ENCODE peak calls at places on chromosome 11, in ten cellular contexts. U, J, M, E, G, T, K, C, L and V are unnamed samples. For H3K4me1, the result is how much of the 10 kb centered on the place peaks cover.

GRCh38 chr11:12019337-12019736 is 10.9 kb upstream of the DKK3 start:
- DNase-seq in U (peak), J (peak), M (no peak), E (no peak), G (peak), T (no peak), K (no peak), C (no peak), L (no peak), V (no peak)

GRCh38 chr11:102276302-102277182 is 40.7 kb upstream of the BIRC3 start:
- DNase-seq in U (peak), J (no peak), M (no peak), E (no peak), G (no peak), T (no peak), K (no peak), C (no peak), L (no peak), V (no peak)

GRCh38 chr11:28228196-28228595 is 120.0 kb downstream of the METTL15 start:
- DNase-seq in U (peak), J (no peak), M (no peak), E (no peak), G (no peak), T (no peak), K (no peak), C (no peak), L (no peak), V (no peak)

GRCh38 chr11:76592025-76592914 is 78.3 kb downstream of the LRRC32 start:
- DNase-seq in U (no peak), J (no peak), M (no peak), E (no peak), G (no peak), T (no peak), K (no peak), C (no peak), L (no peak), V (no peak)

GRCh38 chr11:128195057-128195751 is 392.2 kb downstream of the ETS1 start:
- DNase-seq in U (peak), J (no peak), M (no peak), E (no peak), G (no peak), T (no peak), K (no peak), C (no peak), L (peak), V (peak)

GRCh38 chr11:68863553-68864265 is 22.0 kb upstream of the CPT1A start:
- DNase-seq in U (no peak), J (no peak), M (no peak), E (no peak), G (no peak), T (no peak), K (peak), C (no peak), L (no peak), V (no peak)

GRCh38 chr11:79430280-79430679 is 10.6 kb downstream of the TENM4 start:
- DNase-seq in U (no peak), J (no peak), M (no peak), E (no peak), G (no peak), T (no peak), K (no peak), C (peak), L (no peak), V (no peak)

GRCh38 chr11:100774859-100775258 is 87.8 kb downstream of the ARHGAP42 start:
- DNase-seq in U (no peak), J (peak), M (no peak), E (no peak), G (no peak), T (no peak), K (no peak), C (no peak), L (no peak), V (no peak)

GRCh38 chr11:25794804-25795203 is 537.1 kb upstream of the ANO3 start:
- DNase-seq in U (no peak), J (no peak), M (no peak), E (no peak), G (no peak), T (no peak), K (no peak), C (peak), L (no peak), V (no peak)

GRCh38 chr11:2582958-2583604 is 116.7 kb downstream of the KCNQ1OT1 start:
- DNase-seq in U (no peak), J (no peak), M (peak), E (no peak), G (peak), T (no peak), K (peak), C (no peak), L (peak), V (no peak)

GRCh38 chr11:47189100-47189834 is 3.0 kb upstream of the PACSIN3 start:
- DNase-seq in U (peak), J (no peak), M (no peak), E (no peak), G (no peak), T (no peak), K (peak), C (no peak), L (no peak), V (no peak)

DNA sequence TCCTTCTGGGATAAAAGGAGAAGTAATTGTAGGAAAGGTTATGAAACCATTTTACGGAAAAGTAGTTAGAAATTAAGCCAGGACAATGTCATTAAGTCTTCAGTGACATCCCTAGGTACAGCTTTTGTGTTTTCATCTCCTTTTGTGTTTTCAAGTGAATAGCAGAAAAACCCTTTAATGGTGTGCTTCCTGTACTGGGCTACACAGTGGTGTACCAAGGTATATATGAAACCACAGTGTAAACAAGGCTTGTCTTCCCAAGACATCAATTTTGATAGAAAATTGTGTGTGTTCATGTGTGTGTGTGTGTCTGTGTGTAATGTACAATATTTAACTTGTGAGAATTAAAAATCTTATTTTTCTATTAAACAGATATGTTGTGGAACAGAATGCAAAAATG is 8.9 kb downstream of the MRPL17 start:
- DNase-seq in U (no peak), J (no peak), M (no peak), E (no peak), G (no peak), T (no peak), K (no peak), C (no peak), L (no peak), V (no peak)
- H3K27ac ChIP-seq in U (no peak), J (no peak), M (peak), E (no peak), G (no peak), T (no peak), K (no peak), C (no peak), L (no peak), V (no peak)

GRCh38 chr11:94133752-94134151 is 5.1 kb downstream of the PANX1 start:
- DNase-seq in U (no peak), J (no peak), M (no peak), E (no peak), G (no peak), T (no peak), K (no peak), C (no peak), L (no peak), V (no peak)

GRCh38 chr11:94132823-94133408 is 4.3 kb downstream of the PANX1 start:
- DNase-seq in U (no peak), J (no peak), M (no peak), E (no peak), G (no peak), T (no peak), K (no peak), C (no peak), L (no peak), V (no peak)

GRCh38 chr11:94131363-94132115 is 2.9 kb downstream of the PANX1 start:
- DNase-seq in U (peak), J (no peak), M (no peak), E (no peak), G (no peak), T (no peak), K (no peak), C (no peak), L (no peak), V (no peak)

GRCh38 chr11:94130589-94131362 is 2.1 kb downstream of the PANX1 start:
- DNase-seq in U (peak), J (no peak), M (no peak), E (no peak), G (no peak), T (no peak), K (no peak), C (no peak), L (no peak), V (no peak)

DNA sequence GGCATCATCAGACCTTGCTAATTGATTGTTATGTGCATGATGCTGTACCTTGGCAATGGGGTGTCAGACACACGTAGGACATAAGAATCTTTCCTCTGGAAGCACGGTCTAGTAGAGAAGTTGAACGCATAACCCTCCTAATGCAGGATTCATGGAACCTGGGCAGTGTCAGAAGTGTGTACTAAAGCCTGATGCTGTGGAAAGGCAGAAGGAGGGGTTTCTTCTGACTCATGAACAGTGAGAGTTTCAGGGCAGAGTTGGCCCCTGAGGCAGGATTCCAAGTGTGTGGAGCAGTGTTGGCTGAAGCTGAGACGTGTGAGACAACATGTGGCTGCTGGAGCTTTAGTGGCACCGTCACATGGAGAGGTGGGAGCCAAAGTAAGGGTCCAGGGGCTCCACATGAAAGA is 3.5 kb downstream of the PANX1 start:
- DNase-seq in U (peak), J (no peak), M (no peak), E (no peak), G (no peak), T (no peak), K (no peak), C (no peak), L (no peak), V (no peak)
- H3K4me3 ChIP-seq in U (peak), J (no peak), M (no peak), E (no peak), G (no peak), T (no peak), K (no peak), C (peak), L (no peak), V (no peak)

GRCh38 chr11:19601235-19601634 is 111.4 kb upstream of the NAV2 start:
- DNase-seq in U (no peak), J (no peak), M (no peak), E (no peak), G (no peak), T (no peak), K (no peak), C (no peak), L (no peak), V (no peak)

GRCh38 chr11:19597876-19598275 is 114.8 kb upstream of the NAV2 start:
- DNase-seq in U (peak), J (no peak), M (no peak), E (no peak), G (no peak), T (no peak), K (no peak), C (no peak), L (no peak), V (no peak)

GRCh38 chr11:19597194-19597593 is 115.4 kb upstream of the NAV2 start:
- DNase-seq in U (peak), J (no peak), M (no peak), E (no peak), G (no peak), T (no peak), K (no peak), C (no peak), L (no peak), V (no peak)

GRCh38 chr11:19598456-19598855 is 114.2 kb upstream of the NAV2 start:
- DNase-seq in U (no peak), J (no peak), M (no peak), E (no peak), G (no peak), T (no peak), K (no peak), C (no peak), L (no peak), V (no peak)

GRCh38 chr11:19598876-19599275 is 113.8 kb upstream of the NAV2 start:
- DNase-seq in U (no peak), J (no peak), M (no peak), E (no peak), G (no peak), T (no peak), K (no peak), C (no peak), L (no peak), V (no peak)
- H3K4me1 ChIP-seq in U (under half), J (under half), M (under half), E (under half), G (under half), T (under half), K (under half), C (under half), L (under half), V (under half)

DNA sequence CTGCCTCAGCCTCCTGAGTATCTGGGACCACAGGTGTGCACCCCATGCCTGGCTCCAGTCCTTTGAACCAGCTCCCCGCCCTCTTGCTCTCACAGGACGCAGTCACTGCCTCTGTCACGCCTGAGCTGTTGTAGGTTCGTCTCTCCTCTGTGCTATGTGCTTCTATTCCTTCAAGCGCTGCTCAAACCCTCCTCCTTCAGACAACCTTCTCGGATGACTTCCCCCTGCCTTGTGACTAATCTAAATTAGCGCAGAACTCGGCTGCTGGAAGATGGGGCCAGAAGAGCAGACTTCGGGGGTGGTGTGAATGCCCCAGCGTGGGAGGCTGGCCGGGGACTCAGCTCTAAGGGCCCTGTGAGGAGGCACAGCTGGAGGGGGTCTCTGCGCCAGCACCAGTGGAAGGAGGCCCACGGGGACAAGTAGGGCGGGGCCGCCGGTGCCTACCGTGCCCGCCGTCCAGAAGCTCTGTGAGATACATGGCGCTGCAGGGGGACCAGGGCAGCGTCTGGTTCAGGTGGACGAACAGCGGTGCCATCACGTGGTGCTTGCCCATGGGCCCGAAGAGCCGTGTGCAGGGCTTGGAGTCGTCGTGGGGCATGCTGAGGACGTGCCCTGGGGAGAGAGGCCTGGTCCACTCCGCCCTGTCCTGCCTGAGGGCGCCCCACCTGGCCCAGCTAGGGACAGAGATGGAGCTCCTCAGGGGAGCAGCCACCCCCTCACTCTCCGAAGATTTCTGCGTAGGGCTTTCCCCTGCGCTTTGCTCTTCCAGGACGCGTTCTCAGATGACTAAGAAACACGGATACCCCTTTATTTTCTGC is 12.5 kb downstream of the ADAMTS8 start:
- DNase-seq in U (no peak), J (no peak), M (no peak), E (no peak), G (no peak), T (no peak), K (no peak), C (no peak), L (no peak), V (no peak)
- H3K27ac ChIP-seq in U (no peak), J (no peak), M (no peak), E (no peak), G (no peak), T (no peak), K (no peak), C (no peak), L (no peak), V (no peak)

GRCh38 chr11:56887940-56888339 is 100.8 kb upstream of the OR5AK2 start:
- DNase-seq in U (no peak), J (no peak), M (no peak), E (no peak), G (no peak), T (no peak), K (no peak), C (no peak), L (no peak), V (no peak)
- H3K4me3 ChIP-seq in U (no peak), J (no peak), M (no peak), E (no peak), G (no peak), T (no peak), K (no peak), C (no peak), L (no peak), V (no peak)

GRCh38 chr11:111312076-111312475 is 13.7 kb downstream of the POU2AF3 start:
- DNase-seq in U (no peak), J (no peak), M (no peak), E (no peak), G (peak), T (no peak), K (no peak), C (no peak), L (no peak), V (no peak)
- H3K4me1 ChIP-seq in U (under half), J (under half), M (under half), E (under half), G (under half), T (under half), K (under half), C (under half), L (under half), V (under half)

GRCh38 chr11:120223793-120224192 is 13.0 kb downstream of the OAF start:
- DNase-seq in U (no peak), J (no peak), M (no peak), E (peak), G (no peak), T (no peak), K (no peak), C (no peak), L (no peak), V (no peak)
- H3K27ac ChIP-seq in U (no peak), J (no peak), M (no peak), E (no peak), G (no peak), T (no peak), K (no peak), C (no peak), L (no peak), V (no peak)

GRCh38 chr11:96156379-96156722 is 186.6 kb downstream of the MAML2 start:
- DNase-seq in U (peak), J (no peak), M (no peak), E (peak), G (no peak), T (no peak), K (no peak), C (no peak), L (no peak), V (no peak)
- H3K4me3 ChIP-seq in U (peak), J (no peak), M (no peak), E (no peak), G (no peak), T (no peak), K (no peak), C (no peak), L (no peak), V (no peak)

GRCh38 chr11:16984229-16984628 is 30.0 kb downstream of the PLEKHA7 start:
- DNase-seq in U (no peak), J (no peak), M (no peak), E (no peak), G (no peak), T (no peak), K (no peak), C (no peak), L (no peak), V (no peak)

GRCh38 chr11:16985297-16985696 is 28.9 kb downstream of the PLEKHA7 start:
- DNase-seq in U (no peak), J (no peak), M (peak), E (no peak), G (peak), T (no peak), K (peak), C (no peak), L (no peak), V (no peak)

GRCh38 chr11:16989554-16989953 is 24.7 kb downstream of the PLEKHA7 start:
- DNase-seq in U (no peak), J (no peak), M (no peak), E (no peak), G (no peak), T (no peak), K (no peak), C (no peak), L (no peak), V (peak)

GRCh38 chr11:16987205-16987568 is 27.0 kb downstream of the PLEKHA7 start:
- DNase-seq in U (no peak), J (no peak), M (no peak), E (no peak), G (peak), T (no peak), K (no peak), C (peak), L (no peak), V (no peak)

DNA sequence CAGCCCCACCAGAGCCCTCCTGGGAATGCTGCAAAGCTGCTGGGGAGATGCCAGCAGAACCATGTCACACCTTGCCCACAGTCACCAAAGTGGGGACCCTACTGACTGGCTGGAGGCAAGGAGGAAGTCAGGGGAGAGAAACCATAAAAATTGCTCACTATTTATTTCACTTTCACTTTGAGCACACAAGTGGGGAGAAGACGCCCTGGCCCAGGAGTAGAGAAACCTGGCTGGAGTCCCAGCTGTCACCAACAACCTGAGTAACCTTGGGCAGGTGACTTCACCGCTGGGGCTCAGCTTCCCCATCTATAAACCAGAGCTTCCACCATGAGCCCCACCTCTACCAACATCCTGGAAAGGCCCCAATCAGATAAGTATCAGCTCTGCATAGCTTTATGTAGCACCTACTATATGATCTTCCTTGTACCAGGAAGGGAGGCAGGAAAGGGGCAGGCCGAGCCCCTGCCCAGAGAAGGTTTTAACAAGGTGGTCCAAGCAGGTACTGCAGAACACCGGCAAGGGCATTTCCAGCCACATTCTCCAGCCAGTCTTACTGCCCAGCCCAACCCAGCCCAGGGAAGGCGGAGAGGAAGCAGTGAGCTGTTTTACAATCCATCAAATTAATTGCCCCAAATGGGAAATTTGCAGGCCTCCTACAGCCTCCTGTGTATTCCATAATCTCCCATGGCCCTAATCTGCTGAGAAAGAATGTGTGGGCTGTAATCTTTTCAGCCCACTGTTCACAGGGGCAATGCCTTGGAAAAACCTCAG is 27.6 kb downstream of the PLEKHA7 start:
- DNase-seq in U (no peak), J (no peak), M (peak), E (no peak), G (peak), T (no peak), K (peak), C (peak), L (peak), V (peak)
- H3K4me1 ChIP-seq in U (under half), J (under half), M (under half), E (under half), G (half or more), T (under half), K (under half), C (under half), L (under half), V (under half)